ENCODE peak calls at places on chromosomes 5 and 9, in seven cellular contexts. R is breast epithelium; Q is tibial artery; L is SK-N-SH; D is CD4-positive, alpha-beta T cell; Y is H1; O is upper lobe of right lung. A is an unnamed sample.

GRCh38 chr9:79127661-79128060 is 444.1 kb upstream of the TLE4 start:
- DNase-seq in R (no peak), Q (no peak), L (no peak), D (no peak), Y (no peak), O (no peak), A (no peak)

GRCh38 chr5:35853652-35854051 is 3.0 kb upstream of the IL7R start:
- DNase-seq in R (no peak), Q (no peak), L (no peak), D (peak; percentile 63), Y (no peak), O (no peak), A (no peak)

GRCh38 chr9:112076814-112077213 is 98.3 kb downstream of the SUSD1 start:
- DNase-seq in R (no peak), Q (no peak), L (no peak), D (no peak), Y (no peak), O (no peak), A (no peak)

GRCh38 chr5:52989025-52989780 is at the start of gene ITGA2:
- DNase-seq in R (peak; percentile 61), Q (peak; percentile 67), L (peak; percentile 77), D (no peak), Y (no peak), O (peak; percentile 78), A (peak; percentile 51)

GRCh38 chr5:58706746-58707145 is 123.9 kb downstream of the RAB3C start:
- DNase-seq in R (no peak), Q (no peak), L (no peak), D (no peak), Y (no peak), O (no peak), A (no peak)

GRCh38 chr5:28710360-28710759 is 1672.0 kb upstream of the CDH9 start:
- DNase-seq in R (no peak), Q (no peak), L (peak; percentile 7), D (no peak), Y (no peak), O (no peak), A (no peak)

GRCh38 chr5:84403773-84404172 is 19.1 kb upstream of the EDIL3 start:
- DNase-seq in R (no peak), Q (no peak), L (no peak), D (no peak), Y (no peak), O (no peak), A (no peak)

GRCh38 chr5:141559481-141559880 is 59.3 kb downstream of the DIAPH1 start:
- DNase-seq in R (no peak), Q (no peak), L (no peak), D (no peak), Y (no peak), O (no peak), A (no peak)

GRCh38 chr5:68529581-68529980 is 314.0 kb downstream of the PIK3R1 start:
- DNase-seq in R (no peak), Q (no peak), L (no peak), D (no peak), Y (no peak), O (no peak), A (no peak)

GRCh38 chr5:95084757-95085156 is 200.1 kb downstream of the MCTP1 start:
- DNase-seq in R (no peak), Q (no peak), L (no peak), D (no peak), Y (no peak), O (no peak), A (no peak)

GRCh38 chr5:35331941-35332340 is 101.7 kb upstream of the PRLR start:
- DNase-seq in R (no peak), Q (no peak), L (no peak), D (no peak), Y (no peak), O (no peak), A (no peak)

GRCh38 chr9:79570449-79571308 is 1.1 kb upstream of the TLE4 start:
- DNase-seq in R (peak; percentile 58), Q (peak; percentile 68), L (peak; percentile 71), D (no peak), Y (peak; percentile 57), O (peak; percentile 79), A (no peak)

GRCh38 chr9:109766351-109766750 is 13.6 kb upstream of the PALM2AKAP2 start:
- DNase-seq in R (no peak), Q (no peak), L (no peak), D (no peak), Y (no peak), O (no peak), A (no peak)

GRCh38 chr5:114467729-114468128 is 105.9 kb downstream of the KCNN2 start:
- DNase-seq in R (no peak), Q (no peak), L (no peak), D (no peak), Y (no peak), O (no peak), A (no peak)

GRCh38 chr5:123951204-123951977 is 439.4 kb downstream of the CSNK1G3 start:
- DNase-seq in R (no peak), Q (no peak), L (no peak), D (no peak), Y (no peak), O (no peak), A (no peak)

GRCh38 chr5:181163487-181164075 is 16.2 kb downstream of the OR2V2 start:
- DNase-seq in R (no peak), Q (no peak), L (no peak), D (no peak), Y (no peak), O (no peak), A (no peak)

GRCh38 chr5:7828269-7828668 is 22.7 kb downstream of the CFAP90 start:
- DNase-seq in R (no peak), Q (no peak), L (no peak), D (no peak), Y (no peak), O (peak; percentile 72), A (no peak)

GRCh38 chr5:57488308-57488955 is 5.8 kb upstream of the ACTBL2 start:
- DNase-seq in R (no peak), Q (no peak), L (no peak), D (no peak), Y (no peak), O (no peak), A (no peak)

GRCh38 chr5:177371705-177372533 is 12.3 kb upstream of the SLC34A1 start:
- DNase-seq in R (no peak), Q (no peak), L (no peak), D (peak; percentile 24), Y (no peak), O (no peak), A (no peak)

GRCh38 chr9:114324492-114324891 is 1.6 kb downstream of the ORM1 start:
- DNase-seq in R (no peak), Q (no peak), L (no peak), D (no peak), Y (no peak), O (no peak), A (no peak)

GRCh38 chr5:169223595-169223953 is 77.4 kb downstream of the SLIT3 start:
- DNase-seq in R (no peak), Q (no peak), L (no peak), D (no peak), Y (no peak), O (no peak), A (no peak)

GRCh38 chr5:171616002-171616780 is 169.4 kb upstream of the SMIM23 start:
- DNase-seq in R (no peak), Q (no peak), L (peak; percentile 59), D (no peak), Y (no peak), O (no peak), A (no peak)

GRCh38 chr5:113034182-113034773 is 57.7 kb downstream of the DCP2 start:
- DNase-seq in R (no peak), Q (no peak), L (no peak), D (no peak), Y (no peak), O (no peak), A (no peak)

GRCh38 chr5:65299841-65300240 is 181.9 kb downstream of the ADAMTS6 start:
- DNase-seq in R (no peak), Q (no peak), L (no peak), D (no peak), Y (no peak), O (no peak), A (no peak)

GRCh38 chr5:163354685-163355084 is 82.7 kb upstream of the CCNG1 start:
- DNase-seq in R (no peak), Q (no peak), L (no peak), D (no peak), Y (no peak), O (no peak), A (no peak)

GRCh38 chr9:84079994-84080393 is 99.4 kb downstream of the RMI1 start:
- DNase-seq in R (no peak), Q (no peak), L (no peak), D (no peak), Y (no peak), O (no peak), A (no peak)

GRCh38 chr9:38622083-38622674 is 1.8 kb upstream of the ANKRD18A start:
- DNase-seq in R (no peak), Q (no peak), L (peak; percentile 64), D (no peak), Y (no peak), O (no peak), A (no peak)

GRCh38 chr9:126156898-126157297 is 169.7 kb upstream of the MVB12B start:
- DNase-seq in R (no peak), Q (no peak), L (no peak), D (no peak), Y (no peak), O (peak; percentile 23), A (no peak)

GRCh38 chr5:146967646-146968045 is 89.1 kb upstream of the PPP2R2B start:
- DNase-seq in R (no peak), Q (peak; percentile 75), L (no peak), D (no peak), Y (no peak), O (no peak), A (no peak)

GRCh38 chr5:15183520-15183919 is 311.9 kb upstream of the ANKH start:
- DNase-seq in R (no peak), Q (no peak), L (no peak), D (no peak), Y (no peak), O (no peak), A (no peak)
- TF ChIP-seq CTCF in R (no peak), Q (no peak), L (peak; percentile 38), D (no peak), Y (no peak), O (peak; percentile 23), A (peak; percentile 22)

GRCh38 chr5:178941361-178941760 is 363 bp downstream of the ZNF454 start:
- DNase-seq in R (no peak), Q (no peak), L (no peak), D (no peak), Y (no peak), O (no peak), A (no peak)
- H3K9me3 ChIP-seq in R (peaks cover 69% of the 10 kb centered on the region), Q (peaks cover 49% of the 10 kb centered on the region), L (peaks cover 5% of the 10 kb centered on the region), D (peaks cover 76% of the 10 kb centered on the region), Y (peaks cover 91% of the 10 kb centered on the region), O (peaks cover 25% of the 10 kb centered on the region), A (peaks cover 50% of the 10 kb centered on the region)

GRCh38 chr9:122398371-122398924 is 27.6 kb downstream of the PTGS1 start:
- DNase-seq in R (no peak), Q (no peak), L (no peak), D (no peak), Y (no peak), O (no peak), A (no peak)
- TF ChIP-seq CTCF in R (no peak), Q (no peak), L (no peak), D (no peak), Y (no peak), O (no peak), A (no peak)

DNA sequence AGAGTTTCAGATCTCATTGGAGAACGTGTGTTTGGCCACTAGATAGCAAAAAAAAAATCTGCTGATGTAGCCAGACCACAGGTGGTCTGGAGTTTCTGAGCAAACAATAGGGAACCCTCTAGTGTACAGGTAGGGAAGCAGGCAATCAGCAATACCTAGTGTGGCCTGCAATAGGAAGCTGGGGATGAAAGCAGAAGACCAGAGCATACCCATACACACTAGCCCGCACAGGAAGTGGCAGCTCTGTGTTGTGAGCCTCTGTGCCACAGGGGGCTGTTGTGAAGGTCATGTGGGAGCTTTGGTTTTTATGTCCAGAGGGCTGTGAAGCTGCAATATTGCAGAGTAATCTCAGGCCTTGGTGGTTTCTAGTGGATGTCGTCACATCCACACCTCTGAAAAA is 81.2 kb downstream of the MTAP start:
- DNase-seq in R (no peak), Q (no peak), L (no peak), D (no peak), Y (no peak), O (no peak), A (peak; percentile 31)
- H3K9me3 ChIP-seq in R (peaks cover 28% of the 10 kb centered on the region), Q (peaks cover 41% of the 10 kb centered on the region), L (peaks cover 6% of the 10 kb centered on the region), D (no peaks in the 10 kb centered on the region), Y (no peaks in the 10 kb centered on the region), O (no peaks in the 10 kb centered on the region), A (peaks cover 3% of the 10 kb centered on the region)

A was measured in DND-41.